ENCODE peak calls at places on chromosomes 13 and 19, in four cellular contexts. One of them, this sample, is unnamed. For H3K4me1, the result is how much of the 10 kb centered on the place peaks cover.

GRCh38 chr19:29379257-29379986 is 146.4 kb upstream of the VSTM2B start:
- DNase-seq in cardiac muscle cell: no peak
- DNase-seq in tibial artery: peak
- DNase-seq in Peyer's patch: peak
- DNase-seq in this sample: no peak

GRCh38 chr19:18254546-18255500 is 19.4 kb downstream of the IQCN start:
- DNase-seq in cardiac muscle cell: no peak
- DNase-seq in Peyer's patch: peak
- DNase-seq in tibial artery: no peak
- DNase-seq in this sample: peak

GRCh38 chr13:30818323-30818960 is 83.1 kb downstream of the ALOX5AP start:
- DNase-seq in Peyer's patch: no peak
- DNase-seq in tibial artery: peak
- DNase-seq in cardiac muscle cell: peak
- DNase-seq in this sample: no peak

GRCh38 chr19:798415-799075 is 1.3 kb downstream of the PTBP1 start:
- DNase-seq in Peyer's patch: peak
- DNase-seq in tibial artery: no peak
- DNase-seq in cardiac muscle cell: peak
- DNase-seq in this sample: peak

GRCh38 chr19:13765395-13766094 is 1.2 kb downstream of the MRI1 start:
- DNase-seq in tibial artery: no peak
- DNase-seq in cardiac muscle cell: no peak
- DNase-seq in Peyer's patch: no peak
- DNase-seq in this sample: no peak

GRCh38 chr13:111313911-111314425 is 6.5 kb upstream of the TEX29 start:
- DNase-seq in Peyer's patch: no peak
- DNase-seq in tibial artery: no peak
- DNase-seq in cardiac muscle cell: no peak
- DNase-seq in this sample: no peak

GRCh38 chr19:41734585-41734984 is 20.7 kb upstream of the CEACAM6 start:
- DNase-seq in Peyer's patch: peak
- DNase-seq in cardiac muscle cell: no peak
- DNase-seq in tibial artery: no peak
- DNase-seq in this sample: no peak

GRCh38 chr13:76723551-76724232 is 162.5 kb downstream of the KCTD12 start:
- DNase-seq in Peyer's patch: no peak
- DNase-seq in tibial artery: no peak
- DNase-seq in cardiac muscle cell: no peak
- DNase-seq in this sample: no peak

GRCh38 chr19:8310342-8311055 is 2.3 kb upstream of the CD320 start:
- DNase-seq in cardiac muscle cell: no peak
- DNase-seq in Peyer's patch: no peak
- DNase-seq in tibial artery: peak
- DNase-seq in this sample: no peak

GRCh38 chr13:22735381-22735995 is 445.3 kb upstream of the SGCG start:
- DNase-seq in cardiac muscle cell: peak
- DNase-seq in Peyer's patch: no peak
- DNase-seq in tibial artery: no peak
- DNase-seq in this sample: no peak

GRCh38 chr19:30719189-30719990 is 347.2 kb downstream of the ZNF536 start:
- DNase-seq in tibial artery: no peak
- DNase-seq in Peyer's patch: peak
- DNase-seq in cardiac muscle cell: peak
- DNase-seq in this sample: peak

GRCh38 chr13:37666036-37666435 is 67.5 kb upstream of the POSTN start:
- DNase-seq in cardiac muscle cell: no peak
- DNase-seq in Peyer's patch: no peak
- DNase-seq in tibial artery: no peak
- DNase-seq in this sample: no peak

GRCh38 chr19:33175886-33176669 is 18.1 kb upstream of the LRP3 start:
- DNase-seq in Peyer's patch: no peak
- DNase-seq in cardiac muscle cell: peak
- DNase-seq in tibial artery: no peak
- DNase-seq in this sample: no peak

GRCh38 chr13:99220199-99220931 is 19.7 kb downstream of the UBAC2 start:
- DNase-seq in tibial artery: no peak
- DNase-seq in Peyer's patch: no peak
- DNase-seq in cardiac muscle cell: no peak
- DNase-seq in this sample: no peak

GRCh38 chr19:2815923-2816322 is 3.7 kb upstream of the ZNF554 start:
- DNase-seq in Peyer's patch: no peak
- DNase-seq in cardiac muscle cell: no peak
- DNase-seq in tibial artery: no peak
- DNase-seq in this sample: no peak

GRCh38 chr13:43894438-43894837 is 14.7 kb downstream of the LACC1 start:
- DNase-seq in cardiac muscle cell: no peak
- DNase-seq in tibial artery: no peak
- DNase-seq in Peyer's patch: no peak
- DNase-seq in this sample: no peak

GRCh38 chr13:37295046-37295445 is 189.6 kb upstream of the CSNK1A1L start:
- DNase-seq in Peyer's patch: no peak
- DNase-seq in tibial artery: no peak
- DNase-seq in cardiac muscle cell: no peak
- DNase-seq in this sample: no peak

GRCh38 chr19:28694812-28695211 is 518.1 kb downstream of the UQCRFS1 start:
- DNase-seq in cardiac muscle cell: no peak
- DNase-seq in tibial artery: no peak
- DNase-seq in Peyer's patch: no peak
- DNase-seq in this sample: no peak

GRCh38 chr19:18657590-18658365 is 20.9 kb downstream of the KLHL26 start:
- DNase-seq in Peyer's patch: no peak
- DNase-seq in cardiac muscle cell: no peak
- DNase-seq in tibial artery: peak
- DNase-seq in this sample: peak

GRCh38 chr19:16896098-16896912 is 7.5 kb downstream of the F2RL3 start:
- DNase-seq in tibial artery: peak
- DNase-seq in Peyer's patch: no peak
- DNase-seq in cardiac muscle cell: peak
- DNase-seq in this sample: no peak

GRCh38 chr19:30799854-30800755 is 427.9 kb downstream of the ZNF536 start:
- DNase-seq in cardiac muscle cell: peak
- DNase-seq in Peyer's patch: no peak
- DNase-seq in tibial artery: no peak
- DNase-seq in this sample: peak

GRCh38 chr19:16075430-16076153 is 703 bp upstream of the TPM4 start:
- DNase-seq in Peyer's patch: peak
- DNase-seq in tibial artery: peak
- DNase-seq in cardiac muscle cell: no peak
- DNase-seq in this sample: no peak

GRCh38 chr19:35513231-35513974 is at the start of gene DMKN:
- DNase-seq in cardiac muscle cell: no peak
- DNase-seq in Peyer's patch: no peak
- DNase-seq in tibial artery: no peak
- DNase-seq in this sample: no peak

GRCh38 chr19:16394681-16395375 is 70.2 kb downstream of the KLF2 start:
- DNase-seq in cardiac muscle cell: no peak
- DNase-seq in tibial artery: no peak
- DNase-seq in Peyer's patch: peak
- DNase-seq in this sample: no peak

GRCh38 chr13:78603240-78603947 is at the start of gene POU4F1:
- DNase-seq in cardiac muscle cell: peak
- DNase-seq in Peyer's patch: peak
- DNase-seq in tibial artery: no peak
- DNase-seq in this sample: peak

GRCh38 chr13:36282818-36283432 is 14.7 kb downstream of the CCDC169 start:
- DNase-seq in cardiac muscle cell: peak
- DNase-seq in Peyer's patch: no peak
- DNase-seq in tibial artery: no peak
- DNase-seq in this sample: no peak

GRCh38 chr19:45523642-45524256 is 16.5 kb downstream of the VASP start:
- DNase-seq in cardiac muscle cell: peak
- DNase-seq in Peyer's patch: peak
- DNase-seq in tibial artery: peak
- DNase-seq in this sample: peak

GRCh38 chr19:33405491-33406461 is 32.3 kb downstream of the CEBPG start:
- DNase-seq in Peyer's patch: peak
- DNase-seq in cardiac muscle cell: no peak
- DNase-seq in tibial artery: peak
- DNase-seq in this sample: no peak

GRCh38 chr19:50992666-50993035 is 8.8 kb downstream of the KLK8 start:
- DNase-seq in tibial artery: no peak
- DNase-seq in Peyer's patch: no peak
- DNase-seq in cardiac muscle cell: no peak
- DNase-seq in this sample: no peak

GRCh38 chr13:63540042-63540441 is 2124.4 kb upstream of the PCDH20 start:
- DNase-seq in tibial artery: no peak
- DNase-seq in cardiac muscle cell: no peak
- DNase-seq in Peyer's patch: no peak
- DNase-seq in this sample: no peak

DNA sequence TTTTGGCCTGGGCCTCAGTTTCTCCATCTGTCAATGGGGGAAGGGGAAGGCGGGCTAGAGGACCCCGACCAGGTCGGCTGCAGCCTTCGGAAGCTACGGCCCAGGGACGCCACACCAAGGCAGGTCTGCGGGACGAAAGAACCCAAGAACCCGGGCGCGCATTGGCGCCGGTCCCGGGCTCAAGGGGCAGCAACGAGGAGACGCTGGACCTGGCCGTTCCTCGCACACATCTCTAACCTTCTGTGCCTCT is 739 bp upstream of the ILF3 start:
- DNase-seq in tibial artery: no peak
- DNase-seq in Peyer's patch: no peak
- DNase-seq in cardiac muscle cell: no peak
- DNase-seq in this sample: no peak
- H3K4me1 ChIP-seq in tibial artery: under half
- H3K4me1 ChIP-seq in Peyer's patch: under half
- H3K4me1 ChIP-seq in cardiac muscle cell: under half
- H3K4me1 ChIP-seq in this sample: under half

GRCh38 chr19:56104423-56104822 is 16.7 kb downstream of the ZNF787 start:
- DNase-seq in cardiac muscle cell: no peak
- DNase-seq in tibial artery: no peak
- DNase-seq in Peyer's patch: no peak
- DNase-seq in this sample: no peak
- H3K4me1 ChIP-seq in cardiac muscle cell: under half
- H3K4me1 ChIP-seq in tibial artery: under half
- H3K4me1 ChIP-seq in Peyer's patch: under half
- H3K4me1 ChIP-seq in this sample: under half

DNA sequence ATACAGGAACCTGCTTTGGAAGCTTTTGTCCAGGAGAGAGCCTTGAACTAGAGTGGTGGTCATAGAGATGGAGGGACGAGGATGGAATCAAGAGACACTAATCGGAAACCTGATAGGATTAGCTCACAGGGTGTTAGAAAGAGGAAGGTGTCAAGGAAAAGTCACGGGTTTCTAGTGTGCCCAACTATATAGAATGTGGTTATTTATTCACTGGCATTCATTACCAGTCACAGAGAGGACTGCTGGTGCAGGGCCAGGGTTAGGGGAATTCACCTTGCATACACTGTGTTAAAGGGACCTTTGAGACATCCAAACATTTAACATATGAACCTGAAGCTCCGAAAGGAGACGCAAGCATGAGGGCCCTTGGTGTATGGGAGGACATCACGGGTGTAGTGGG is 43.4 kb upstream of the URAD start:
- DNase-seq in cardiac muscle cell: no peak
- DNase-seq in tibial artery: no peak
- DNase-seq in Peyer's patch: no peak
- DNase-seq in this sample: no peak
- H3K4me1 ChIP-seq in cardiac muscle cell: under half
- H3K4me1 ChIP-seq in tibial artery: under half
- H3K4me1 ChIP-seq in Peyer's patch: under half
- H3K4me1 ChIP-seq in this sample: under half

DNA sequence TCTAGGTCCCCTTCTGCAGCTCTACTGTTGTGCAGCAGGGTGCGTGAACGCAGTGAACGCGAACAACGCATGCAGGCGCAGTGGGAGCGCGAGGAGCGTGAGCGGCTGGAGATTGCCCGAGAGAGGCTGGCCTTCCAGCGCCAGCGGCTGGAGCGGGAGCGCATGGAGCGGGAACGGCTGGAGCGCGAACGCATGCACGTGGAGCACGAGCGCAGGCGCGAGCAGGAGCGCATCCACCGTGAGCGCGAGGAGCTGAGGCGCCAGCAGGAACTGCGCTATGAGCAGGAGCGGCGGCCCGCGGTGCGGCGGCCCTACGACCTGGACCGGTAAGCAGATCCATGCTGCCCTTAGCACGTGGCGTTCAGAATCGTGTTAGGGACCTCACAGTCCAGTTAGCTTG is 18.8 kb downstream of the MICOS13 start:
- DNase-seq in tibial artery: no peak
- DNase-seq in Peyer's patch: no peak
- DNase-seq in cardiac muscle cell: no peak
- DNase-seq in this sample: no peak
- H3K4me1 ChIP-seq in tibial artery: under half
- H3K4me1 ChIP-seq in Peyer's patch: under half
- H3K4me1 ChIP-seq in cardiac muscle cell: under half
- H3K4me1 ChIP-seq in this sample: under half

DNA sequence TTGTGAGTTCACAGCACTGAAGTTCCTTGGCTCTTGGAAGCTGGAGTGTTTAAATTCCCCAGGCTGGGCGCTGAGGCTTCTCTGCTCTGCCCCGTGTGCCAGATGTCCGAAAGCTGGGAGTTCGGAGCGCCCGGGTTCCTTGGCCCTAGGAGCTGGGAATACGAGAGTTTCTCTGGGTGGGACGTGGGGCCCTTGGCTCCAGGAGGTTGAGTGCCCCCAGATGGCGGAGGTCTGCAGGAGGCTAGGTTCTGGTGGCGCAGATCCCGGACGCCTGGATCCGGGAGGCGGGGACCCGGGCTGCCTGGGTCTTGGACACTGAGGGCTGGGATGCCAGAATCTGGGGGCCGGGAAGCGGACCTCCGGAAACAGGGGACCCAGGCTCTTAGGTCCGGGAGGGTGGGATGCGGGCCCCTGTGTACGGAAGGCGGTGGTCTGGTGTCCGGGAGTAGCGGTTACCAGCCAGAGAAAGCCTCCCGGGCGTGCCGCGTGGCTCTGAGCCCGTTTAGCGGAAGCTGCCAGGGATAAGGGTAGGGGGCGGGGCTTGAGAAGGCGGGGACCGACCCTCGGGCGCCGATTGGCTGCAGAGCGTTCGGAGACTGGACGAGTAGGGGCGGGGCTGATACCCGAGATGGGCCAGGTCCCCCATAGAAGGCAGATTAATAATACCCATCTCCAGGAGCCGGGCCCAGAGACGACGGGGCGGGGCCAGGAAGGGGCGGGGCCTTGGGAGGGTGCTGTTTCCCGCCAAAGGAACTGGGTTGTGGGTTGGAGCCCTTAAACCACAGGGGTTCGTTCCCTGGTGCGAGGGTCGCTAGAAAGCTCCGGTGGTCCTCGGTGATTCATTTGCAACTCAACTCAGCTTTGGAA is at the start of gene SLC1A5:
- DNase-seq in tibial artery: peak
- DNase-seq in cardiac muscle cell: peak
- DNase-seq in Peyer's patch: peak
- DNase-seq in this sample: peak
- H3K4me1 ChIP-seq in tibial artery: under half
- H3K4me1 ChIP-seq in cardiac muscle cell: under half
- H3K4me1 ChIP-seq in Peyer's patch: under half
- H3K4me1 ChIP-seq in this sample: under half

This sample was measured in body of pancreas.